ENCODE peak calls at places on chromosomes 4 and X, in four cellular contexts. Z, P, T and M are unnamed samples.

GRCh38 chr4:56654238-56654632 is 26.9 kb downstream of the HOPX start:
- DNase-seq in Z (no peak), P (no peak), T (no peak), M (peak)

GRCh38 chrX:80705379-80705778 is 104.3 kb downstream of the BRWD3 start:
- DNase-seq in Z (no peak), P (no peak), T (no peak), M (no peak)

GRCh38 chr4:4985844-4986243 is 33.4 kb downstream of the CYTL1 start:
- DNase-seq in Z (peak), P (no peak), T (no peak), M (no peak)

GRCh38 chrX:47158131-47158530 is 13.1 kb downstream of the RBM10 start:
- DNase-seq in Z (no peak), P (no peak), T (no peak), M (no peak)

GRCh38 chr4:156733582-156733981 is 238.0 kb downstream of the PDGFC start:
- DNase-seq in Z (no peak), P (no peak), T (no peak), M (no peak)

GRCh38 chr4:83552085-83552484 is 16.2 kb downstream of the GPAT3 start:
- DNase-seq in Z (no peak), P (no peak), T (no peak), M (no peak)

GRCh38 chrX:10433296-10433965 is 187.0 kb downstream of the MID1 start:
- DNase-seq in Z (no peak), P (no peak), T (no peak), M (no peak)

GRCh38 chr4:36624030-36624429 is 342.6 kb downstream of the DTHD1 start:
- DNase-seq in Z (no peak), P (no peak), T (no peak), M (no peak)